ENCODE peak calls at places on chromosomes 12 and 14, in eight cellular contexts. B is skeletal muscle cell; I is GM12892; R is activated T-cell treated with anti-CD3 and anti-CD28 coated beads for 1 hour; M is CD8-positive, alpha-beta T cell; Y is NCI-H1105; Q is midbrain; T is esophagus squamous epithelium. F is an unnamed sample.

GRCh38 chr14:80764496-80764895 is 177.0 kb downstream of the CEP128 start:
- DNase-seq in B (no peak), I (no peak), R (no peak), M (no peak), Y (no peak), Q (no peak), T (no peak), F (no peak)

GRCh38 chr12:27898022-27898421 is 74.5 kb downstream of the PTHLH start:
- DNase-seq in B (no peak), I (no peak), R (no peak), M (no peak), Y (no peak), Q (no peak), T (no peak), F (no peak)

GRCh38 chr12:109111775-109112491 is 4.5 kb upstream of the ACACB start:
- DNase-seq in B (no peak), I (no peak), R (peak; percentile 46), M (peak; percentile 57), Y (peak; percentile 32), Q (peak; percentile 67), T (no peak), F (peak; percentile 84)

GRCh38 chr14:51780741-51781140 is 79.7 kb upstream of the GNG2 start:
- DNase-seq in B (no peak), I (no peak), R (no peak), M (no peak), Y (no peak), Q (no peak), T (no peak), F (no peak)

GRCh38 chr14:91573894-91574837 is 64.1 kb upstream of the PPP4R3A start:
- DNase-seq in B (peak; percentile 7), I (peak; percentile 32), R (peak; percentile 59), M (peak; percentile 77), Y (peak; percentile 89), Q (no peak), T (no peak), F (peak; percentile 80)

GRCh38 chr12:27940245-27940644 is 32.3 kb downstream of the PTHLH start:
- DNase-seq in B (no peak), I (no peak), R (no peak), M (no peak), Y (no peak), Q (no peak), T (no peak), F (no peak)

GRCh38 chr12:105272814-105273416 is 36.9 kb upstream of the APPL2 start:
- DNase-seq in B (no peak), I (no peak), R (no peak), M (no peak), Y (no peak), Q (no peak), T (no peak), F (no peak)

GRCh38 chr14:76909266-76909665 is 83.1 kb downstream of the LRRC74A start:
- DNase-seq in B (no peak), I (no peak), R (no peak), M (no peak), Y (no peak), Q (no peak), T (no peak), F (no peak)

GRCh38 chr12:110004598-110004997 is 5.4 kb downstream of the ANKRD13A start:
- DNase-seq in B (no peak), I (no peak), R (no peak), M (no peak), Y (no peak), Q (no peak), T (no peak), F (no peak)

GRCh38 chr12:51972849-51973273 is 21.4 kb downstream of the ACVR1B start:
- DNase-seq in B (no peak), I (no peak), R (no peak), M (peak; percentile 55), Y (no peak), Q (no peak), T (no peak), F (no peak)

GRCh38 chr14:76834296-76834695 is 8.1 kb downstream of the LRRC74A start:
- DNase-seq in B (no peak), I (no peak), R (no peak), M (no peak), Y (no peak), Q (no peak), T (no peak), F (no peak)

GRCh38 chr12:2099595-2099994 is 46.8 kb downstream of the CACNA1C start:
- DNase-seq in B (no peak), I (no peak), R (no peak), M (no peak), Y (no peak), Q (no peak), T (no peak), F (no peak)

GRCh38 chr14:99360774-99361595 is 89.0 kb upstream of the BCL11B start:
- DNase-seq in B (no peak), I (no peak), R (no peak), M (no peak), Y (no peak), Q (no peak), T (no peak), F (no peak)

GRCh38 chr12:18886962-18887361 is 149.0 kb downstream of the CAPZA3 start:
- DNase-seq in B (no peak), I (no peak), R (no peak), M (no peak), Y (no peak), Q (no peak), T (no peak), F (no peak)

GRCh38 chr12:53380797-53381738 is 1.1 kb downstream of the SP1 start:
- DNase-seq in B (no peak), I (no peak), R (no peak), M (no peak), Y (no peak), Q (no peak), T (no peak), F (no peak)

GRCh38 chr14:55609681-55610080 is 29.7 kb downstream of the KTN1 start:
- DNase-seq in B (no peak), I (no peak), R (no peak), M (no peak), Y (no peak), Q (no peak), T (no peak), F (no peak)